ENCODE peak calls at places on chromosomes 2 and 18, in seven cellular contexts. Z is AG10803, R is Calu3, J is fibroblast of villous mesenchyme, W is RWPE1, H is AG04449, S is AG04450. V is an unnamed sample.

GRCh38 chr2:75276093-75277055 is 77.1 kb upstream of the TACR1 start:
- DNase-seq in Z (peak), R (no peak), J (peak), W (peak), H (no peak), S (no peak), V (no peak)

GRCh38 chr2:217049931-217050330 is 190.1 kb upstream of the TNP1 start:
- DNase-seq in Z (no peak), R (no peak), J (no peak), W (no peak), H (no peak), S (no peak), V (no peak)

GRCh38 chr2:135709992-135710391 is 31.7 kb upstream of the UBXN4 start:
- DNase-seq in Z (peak), R (peak), J (peak), W (peak), H (no peak), S (no peak), V (peak)

GRCh38 chr2:204681412-204681811 is 136.1 kb downstream of the PARD3B start:
- DNase-seq in Z (peak), R (no peak), J (peak), W (no peak), H (no peak), S (no peak), V (no peak)

GRCh38 chr18:79771446-79772107 is 26.2 kb upstream of the KCNG2 start:
- DNase-seq in Z (no peak), R (no peak), J (no peak), W (no peak), H (no peak), S (no peak), V (peak)

GRCh38 chr2:233088598-233089345 is 28.6 kb downstream of the INPP5D start:
- DNase-seq in Z (no peak), R (no peak), J (no peak), W (no peak), H (no peak), S (no peak), V (no peak)

GRCh38 chr2:39311469-39311868 is 67.7 kb upstream of the CDKL4 start:
- DNase-seq in Z (no peak), R (no peak), J (no peak), W (no peak), H (no peak), S (no peak), V (no peak)

GRCh38 chr2:67561411-67561965 is 164.4 kb downstream of the ETAA1 start:
- DNase-seq in Z (no peak), R (peak), J (peak), W (peak), H (no peak), S (no peak), V (no peak)

GRCh38 chr18:36533446-36534153 is 236.1 kb downstream of the FHOD3 start:
- DNase-seq in Z (no peak), R (no peak), J (no peak), W (no peak), H (no peak), S (no peak), V (no peak)

GRCh38 chr18:50629148-50629631 is 69.3 kb downstream of the MAPK4 start:
- DNase-seq in Z (no peak), R (no peak), J (no peak), W (peak), H (no peak), S (no peak), V (no peak)

GRCh38 chr2:99066075-99066557 is 75.4 kb upstream of the C2orf15 start:
- DNase-seq in Z (peak), R (peak), J (peak), W (peak), H (no peak), S (peak), V (no peak)

GRCh38 chr18:2916184-2916583 is 69.4 kb downstream of the EMILIN2 start:
- DNase-seq in Z (no peak), R (no peak), J (no peak), W (no peak), H (no peak), S (no peak), V (peak)

GRCh38 chr2:86025976-86026743 is 79.5 kb downstream of the POLR1A start:
- DNase-seq in Z (no peak), R (no peak), J (no peak), W (no peak), H (no peak), S (no peak), V (no peak)

GRCh38 chr2:38776531-38776930 is 1.5 kb upstream of the GEMIN6 start:
- DNase-seq in Z (no peak), R (no peak), J (no peak), W (no peak), H (no peak), S (no peak), V (no peak)

GRCh38 chr2:8053241-8053640 is 628.6 kb upstream of the ID2 start:
- DNase-seq in Z (peak), R (no peak), J (no peak), W (no peak), H (no peak), S (no peak), V (no peak)

GRCh38 chr2:143071185-143071876 is 57.9 kb upstream of the ARHGAP15 start:
- DNase-seq in Z (no peak), R (no peak), J (no peak), W (peak), H (no peak), S (no peak), V (no peak)

GRCh38 chr2:61218817-61219170 is 56.8 kb downstream of the C2orf74 start:
- DNase-seq in Z (no peak), R (peak), J (no peak), W (peak), H (no peak), S (no peak), V (no peak)

GRCh38 chr2:202178342-202178958 is 59.9 kb downstream of the SUMO1 start:
- DNase-seq in Z (peak), R (peak), J (peak), W (peak), H (no peak), S (peak), V (no peak)

GRCh38 chr2:216274194-216274593 is 98.1 kb downstream of the MARCHF4 start:
- DNase-seq in Z (peak), R (no peak), J (no peak), W (no peak), H (peak), S (no peak), V (no peak)

GRCh38 chr2:227183657-227184367 is 19.4 kb downstream of the COL4A3 start:
- DNase-seq in Z (no peak), R (peak), J (no peak), W (no peak), H (no peak), S (no peak), V (no peak)

GRCh38 chr2:71864085-71864484 is 283.6 kb downstream of the CYP26B1 start:
- DNase-seq in Z (no peak), R (no peak), J (no peak), W (no peak), H (no peak), S (no peak), V (no peak)

GRCh38 chr2:204645018-204645775 is 99.9 kb downstream of the PARD3B start:
- DNase-seq in Z (peak), R (no peak), J (peak), W (peak), H (no peak), S (no peak), V (no peak)

GRCh38 chr2:136156411-136156810 is 38.5 kb upstream of the CXCR4 start:
- DNase-seq in Z (no peak), R (no peak), J (no peak), W (no peak), H (no peak), S (no peak), V (no peak)

GRCh38 chr2:46849080-46849715 is 66.4 kb downstream of the MCFD2 start:
- DNase-seq in Z (no peak), R (no peak), J (peak), W (no peak), H (no peak), S (no peak), V (no peak)

GRCh38 chr2:112724611-112725525 is 4.0 kb downstream of the NT5DC4 start:
- DNase-seq in Z (no peak), R (peak), J (no peak), W (peak), H (no peak), S (no peak), V (no peak)

GRCh38 chr2:45857848-45858520 is 206.5 kb downstream of the PRKCE start:
- DNase-seq in Z (no peak), R (no peak), J (no peak), W (no peak), H (no peak), S (no peak), V (no peak)

GRCh38 chr2:99682280-99683060 is 192.7 kb upstream of the REV1 start:
- DNase-seq in Z (peak), R (no peak), J (no peak), W (no peak), H (peak), S (no peak), V (no peak)

GRCh38 chr2:88838165-88838635 is 146.7 kb downstream of the RPIA start:
- DNase-seq in Z (no peak), R (no peak), J (no peak), W (no peak), H (no peak), S (no peak), V (no peak)

GRCh38 chr2:217908544-217908943 is 94.3 kb downstream of the TNS1 start:
- DNase-seq in Z (no peak), R (no peak), J (no peak), W (no peak), H (no peak), S (no peak), V (no peak)

GRCh38 chr2:160301420-160301819 is 101.3 kb upstream of the ITGB6 start:
- DNase-seq in Z (peak), R (no peak), J (no peak), W (no peak), H (no peak), S (no peak), V (no peak)

GRCh38 chr2:54818226-54818625 is 94.8 kb downstream of the EML6 start:
- DNase-seq in Z (no peak), R (no peak), J (no peak), W (no peak), H (no peak), S (no peak), V (no peak)
- TF ChIP-seq CTCF in Z (no peak), R (no peak), J (no peak), W (no peak), H (no peak), S (no peak), V (no peak)

DNA sequence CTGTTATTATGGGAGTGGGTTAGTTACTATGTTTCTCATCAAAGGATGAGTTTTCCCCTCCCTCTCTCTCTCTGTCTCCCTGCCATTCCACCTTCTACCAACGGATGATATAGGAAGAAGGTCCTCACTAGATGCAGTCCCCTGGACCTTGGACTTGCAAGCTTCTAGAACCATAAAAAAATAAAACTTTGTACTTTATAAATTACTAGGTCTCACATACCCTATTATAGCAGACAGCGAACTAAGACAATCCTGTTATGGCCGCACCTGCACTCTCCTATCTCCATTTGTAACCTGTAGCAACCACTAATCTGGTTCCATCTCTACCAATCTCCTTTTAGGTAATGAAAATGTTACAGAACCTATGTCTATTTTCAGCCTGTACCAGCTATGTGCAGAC is 564.9 kb downstream of the CNTNAP5 start:
- DNase-seq in Z (no peak), R (no peak), J (no peak), W (no peak), H (no peak), S (no peak), V (no peak)
- TF ChIP-seq CTCF in Z (no peak), R (no peak), J (no peak), W (no peak), H (no peak), S (no peak), V (no peak)

GRCh38 chr2:127355407-127356008 is 32.3 kb downstream of the MAP3K2 start:
- DNase-seq in Z (no peak), R (peak), J (peak), W (peak), H (no peak), S (no peak), V (no peak)
- TF ChIP-seq CTCF in Z (peak), R (peak), J (peak), W (peak), H (peak), S (peak), V (peak)

GRCh38 chr2:55168221-55169154 is 63.6 kb downstream of the CLHC1 start:
- DNase-seq in Z (peak), R (peak), J (peak), W (peak), H (no peak), S (no peak), V (no peak)
- TF ChIP-seq CTCF in Z (peak), R (peak), J (peak), W (peak), H (peak), S (peak), V (peak)

DNA sequence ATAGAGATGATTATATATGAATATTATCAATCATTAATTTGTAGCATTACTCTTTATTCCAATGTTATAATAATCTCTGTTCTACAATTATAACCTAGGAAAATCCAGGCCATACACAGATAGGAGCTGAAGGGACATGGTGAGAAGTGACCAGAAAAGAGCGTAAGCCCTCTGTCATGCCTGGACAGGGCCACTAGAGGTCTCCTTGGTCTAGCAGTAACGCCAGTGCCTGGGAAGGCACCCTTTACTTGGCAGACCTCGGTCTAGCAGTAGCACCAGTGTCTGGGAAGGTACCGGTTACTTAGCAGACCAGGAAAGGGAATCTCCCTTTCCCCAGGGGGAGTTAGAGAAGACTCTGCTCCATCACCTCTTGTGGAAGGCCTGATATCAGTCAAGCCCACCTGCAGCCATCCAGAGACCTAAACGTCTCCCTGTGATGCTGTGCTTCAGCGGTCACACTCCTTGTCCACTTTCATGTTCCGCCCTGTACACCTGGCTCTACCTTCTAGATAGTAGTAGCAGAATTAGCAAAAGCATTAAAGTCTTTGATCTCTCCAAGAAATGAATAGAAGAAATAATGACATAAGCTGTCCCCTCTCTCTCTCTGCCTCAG is 447.5 kb upstream of the FSIP2 start:
- DNase-seq in Z (peak), R (peak), J (peak), W (peak), H (peak), S (no peak), V (peak)
- TF ChIP-seq CTCF in Z (peak), R (peak), J (peak), W (peak), H (peak), S (peak), V (peak)

V was measured in mesothelial cell of epicardium.